ENCODE peak calls at places on chromosomes 12 and 14, in eight cellular contexts. F, U, Z, E, W, D, R and S are unnamed samples. For H3K27me3, the result is how much of the 10 kb centered on the place peaks cover.

GRCh38 chr12:92408072-92408900 is 262.6 kb upstream of the BTG1 start:
- DNase-seq in F (peak), U (peak), Z (peak), E (no peak), W (peak), D (peak), R (no peak), S (peak)

GRCh38 chr14:82419933-82420332 is 886.3 kb upstream of the SEL1L start:
- DNase-seq in F (no peak), U (no peak), Z (no peak), E (no peak), W (no peak), D (no peak), R (no peak), S (no peak)

GRCh38 chr14:100893760-100894159 is 9.8 kb downstream of the RTL1 start:
- DNase-seq in F (no peak), U (no peak), Z (no peak), E (peak), W (no peak), D (no peak), R (no peak), S (no peak)

GRCh38 chr12:90229771-90230170 is 521.1 kb upstream of the ATP2B1 start:
- DNase-seq in F (no peak), U (no peak), Z (no peak), E (no peak), W (peak), D (no peak), R (no peak), S (no peak)

GRCh38 chr12:92561543-92561899 is 141.3 kb upstream of the PLEKHG7 start:
- DNase-seq in F (no peak), U (peak), Z (no peak), E (no peak), W (peak), D (peak), R (peak), S (no peak)

GRCh38 chr12:53193040-53193439 is 12.3 kb upstream of the CSAD start:
- DNase-seq in F (no peak), U (no peak), Z (no peak), E (no peak), W (no peak), D (no peak), R (no peak), S (no peak)

GRCh38 chr12:64781374-64782029 is 22.3 kb upstream of the GNS start:
- DNase-seq in F (no peak), U (no peak), Z (peak), E (no peak), W (no peak), D (no peak), R (no peak), S (peak)

GRCh38 chr14:99326041-99326710 is 54.2 kb upstream of the BCL11B start:
- DNase-seq in F (no peak), U (no peak), Z (no peak), E (no peak), W (no peak), D (no peak), R (no peak), S (no peak)

GRCh38 chr12:94140556-94140955 is 7.8 kb upstream of the PLXNC1 start:
- DNase-seq in F (peak), U (peak), Z (peak), E (no peak), W (no peak), D (no peak), R (no peak), S (peak)

GRCh38 chr12:29728033-29728432 is 55.7 kb downstream of the TMTC1 start:
- DNase-seq in F (no peak), U (no peak), Z (no peak), E (no peak), W (no peak), D (no peak), R (no peak), S (no peak)

GRCh38 chr14:34243401-34243800 is 218.6 kb downstream of the SPTSSA start:
- DNase-seq in F (no peak), U (no peak), Z (no peak), E (no peak), W (no peak), D (no peak), R (no peak), S (no peak)

GRCh38 chr12:28585146-28585545 is 394.9 kb downstream of the CCDC91 start:
- DNase-seq in F (no peak), U (no peak), Z (no peak), E (no peak), W (no peak), D (no peak), R (no peak), S (no peak)

GRCh38 chr14:103204852-103205540 is 81.7 kb downstream of the TNFAIP2 start:
- DNase-seq in F (no peak), U (no peak), Z (no peak), E (no peak), W (peak), D (peak), R (no peak), S (no peak)
- H3K4me3 ChIP-seq in F (no peak), U (no peak), Z (no peak), E (no peak), W (no peak), D (no peak), R (no peak), S (no peak)

GRCh38 chr12:18383203-18383602 is 121.9 kb downstream of the PIK3C2G start:
- DNase-seq in F (peak), U (no peak), Z (no peak), E (no peak), W (peak), D (peak), R (no peak), S (no peak)

GRCh38 chr12:18387706-18388105 is 126.4 kb downstream of the PIK3C2G start:
- DNase-seq in F (no peak), U (no peak), Z (no peak), E (no peak), W (peak), D (no peak), R (no peak), S (no peak)

DNA sequence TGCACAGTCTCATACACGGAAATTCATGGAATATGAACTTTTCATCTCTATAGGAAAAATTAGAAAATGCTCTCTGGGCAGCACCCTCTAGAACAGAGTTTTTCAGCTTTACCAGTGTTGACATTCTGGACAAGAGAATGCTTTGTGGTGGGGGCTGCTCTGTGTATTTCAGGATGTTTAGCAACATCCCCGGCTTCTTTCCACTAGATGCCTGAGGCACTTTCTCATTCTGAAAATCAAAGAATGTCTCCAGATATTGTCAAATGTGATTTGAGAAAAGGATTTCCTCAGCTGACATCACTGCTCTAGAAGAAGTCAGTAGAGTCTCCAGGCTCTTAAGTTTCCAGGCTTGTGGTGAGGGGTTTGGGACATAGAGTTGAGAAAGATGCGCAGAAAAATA is 121.2 kb downstream of the PIK3C2G start:
- DNase-seq in F (no peak), U (no peak), Z (no peak), E (no peak), W (peak), D (no peak), R (no peak), S (no peak)
- TF ChIP-seq CTCF in F (no peak), U (no peak), Z (no peak), E (no peak), W (no peak), D (no peak), R (no peak), S (no peak)

GRCh38 chr14:26199096-26199495 is 398.7 kb downstream of the NOVA1 start:
- DNase-seq in F (no peak), U (no peak), Z (no peak), E (no peak), W (no peak), D (no peak), R (no peak), S (no peak)
- H3K27me3 ChIP-seq in F (under half), U (under half), Z (under half), E (under half), W (under half), D (under half), R (under half), S (under half)

DNA sequence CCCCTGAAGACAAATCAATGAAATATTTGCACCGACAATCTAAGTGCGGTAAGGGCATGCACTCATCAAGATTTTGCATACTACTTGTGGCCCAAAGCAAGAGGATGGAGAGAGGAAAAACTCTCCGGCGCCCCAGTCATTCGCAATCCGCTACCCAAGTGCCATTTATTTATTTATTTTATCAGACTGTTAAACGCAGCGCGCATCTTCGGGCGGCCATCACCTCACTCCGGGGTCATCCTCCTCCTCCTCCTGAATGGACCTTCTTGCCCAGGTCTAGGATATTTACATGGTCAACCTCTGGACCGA is 1.2 kb downstream of the NOVA1 start:
- DNase-seq in F (no peak), U (peak), Z (no peak), E (no peak), W (no peak), D (no peak), R (no peak), S (no peak)
- H3K4me3 ChIP-seq in F (no peak), U (peak), Z (no peak), E (no peak), W (peak), D (no peak), R (peak), S (no peak)

DNA sequence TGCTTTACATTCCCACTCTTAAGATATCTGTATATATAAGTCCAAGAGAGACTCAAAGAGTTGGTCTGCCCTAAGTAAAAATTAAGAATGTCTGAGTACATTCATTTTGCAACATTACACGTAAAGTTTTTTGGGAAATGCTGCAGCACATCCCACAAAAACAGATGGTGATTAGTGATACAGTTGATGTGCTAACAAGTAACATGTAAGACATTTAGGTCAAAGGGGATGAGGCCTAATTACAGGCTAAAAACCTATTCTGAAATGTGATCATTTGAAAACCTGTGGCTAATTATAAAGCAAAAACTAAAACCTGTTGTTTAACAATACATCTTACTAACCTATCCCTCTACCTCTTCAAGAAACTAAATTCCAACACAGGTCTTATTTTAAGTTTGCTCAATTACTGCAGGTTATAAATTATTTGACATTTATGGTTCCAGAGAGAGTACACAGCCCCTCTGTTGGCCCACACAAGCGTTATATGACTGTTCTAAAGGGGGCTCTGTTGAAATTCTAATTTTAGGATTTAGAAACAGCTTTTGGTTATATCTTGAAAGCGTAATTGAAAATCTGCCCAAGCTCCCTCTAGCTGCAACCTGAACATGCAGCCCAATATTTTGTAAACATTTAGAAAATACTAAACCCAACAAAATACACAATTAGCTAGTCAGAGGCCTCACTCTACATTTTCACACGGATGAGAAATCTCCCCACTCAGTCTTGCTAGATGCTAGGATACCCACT is 42.9 kb downstream of the BRAP start:
- DNase-seq in F (no peak), U (no peak), Z (no peak), E (no peak), W (no peak), D (no peak), R (no peak), S (no peak)
- TF ChIP-seq CTCF in F (no peak), U (no peak), Z (no peak), E (no peak), W (peak), D (no peak), R (no peak), S (no peak)

GRCh38 chr12:561116-561705 is 101.5 kb downstream of the B4GALNT3 start:
- DNase-seq in F (no peak), U (no peak), Z (no peak), E (peak), W (no peak), D (no peak), R (no peak), S (no peak)
- H3K27me3 ChIP-seq in F (under half), U (under half), Z (under half), E (under half), W (under half), D (under half), R (under half), S (under half)

GRCh38 chr12:20128926-20129325 is 239.4 kb upstream of the PDE3A start:
- DNase-seq in F (no peak), U (no peak), Z (no peak), E (no peak), W (no peak), D (no peak), R (no peak), S (no peak)
- H3K4me3 ChIP-seq in F (no peak), U (no peak), Z (no peak), E (no peak), W (no peak), D (no peak), R (no peak), S (no peak)